ENCODE peak calls at places on chromosomes 4 and X, in eight cellular contexts. Z, J, G, Q, V, T, P and W are unnamed samples.
A peak's percentile ranks its signal among the peaks of the same experiment; 100 is the strongest.

GRCh38 chr4:76998251-76998901 is 48.8 kb downstream of the SEPTIN11 start:
- DNase-seq in G (no peak), V (peak; percentile 70), Z (no peak), J (no peak), T (no peak), P (no peak), Q (peak; percentile 52), W (no peak)

GRCh38 chrX:154824638-154825037 is 9.8 kb downstream of the SMIM9 start:
- DNase-seq in J (no peak), T (no peak), P (no peak), Z (no peak), Q (no peak), G (no peak), V (no peak), W (no peak)

GRCh38 chrX:40966204-40966820 is 118.9 kb upstream of the USP9X start:
- DNase-seq in V (no peak), Q (no peak), Z (no peak), P (no peak), G (no peak), T (no peak), J (no peak), W (no peak)

GRCh38 chrX:43958529-43958928 is 14.7 kb downstream of the NDP start:
- DNase-seq in P (no peak), J (peak; percentile 62), Q (peak; percentile 86), T (no peak), Z (peak; percentile 44), G (no peak), V (peak; percentile 85), W (peak; percentile 83)

GRCh38 chr4:186015212-186015817 is 53.6 kb upstream of the TLR3 start:
- DNase-seq in T (no peak), Q (no peak), J (no peak), V (no peak), Z (no peak), P (no peak), G (no peak), W (no peak)

GRCh38 chr4:25913056-25913850 is 767 bp upstream of the SMIM20 start:
- DNase-seq in J (peak; percentile 19), P (peak; percentile 2), V (no peak), G (peak; percentile 68), Z (no peak), T (peak; percentile 13), Q (no peak), W (peak; percentile 5)

GRCh38 chr4:151485541-151486131 is 76.7 kb downstream of the FHIP1A start:
- DNase-seq in Z (no peak), P (no peak), V (no peak), G (no peak), Q (no peak), T (no peak), J (no peak), W (no peak)

GRCh38 chrX:96183843-96184242 is 500.8 kb upstream of the DIAPH2 start:
- DNase-seq in T (no peak), V (peak; percentile 2), J (no peak), Z (no peak), G (no peak), P (no peak), Q (peak; percentile 11), W (no peak)